ENCODE peak calls at places on chromosomes 2 and 18, in six cellular contexts. G, L, A, D, V and Q are unnamed samples.

GRCh38 chr2:204900487-204900886 is 355.2 kb downstream of the PARD3B start:
- DNase-seq in A (no peak), D (no peak), V (no peak), G (no peak), L (no peak), Q (no peak)

GRCh38 chr2:167756427-167756826 is 491.0 kb downstream of the STK39 start:
- DNase-seq in V (no peak), D (no peak), A (no peak), G (no peak), L (no peak), Q (no peak)

GRCh38 chr2:65710779-65711295 is 278.4 kb upstream of the SPRED2 start:
- DNase-seq in V (no peak), L (no peak), A (no peak), D (no peak), G (no peak), Q (peak)

GRCh38 chr2:149375801-149376349 is 45.5 kb downstream of the LYPD6 start:
- DNase-seq in V (no peak), A (no peak), D (no peak), G (no peak), L (no peak), Q (no peak)

GRCh38 chr2:513981-514706 is 163.1 kb downstream of the TMEM18 start:
- DNase-seq in L (no peak), D (no peak), V (no peak), A (no peak), G (no peak), Q (no peak)

GRCh38 chr2:168801961-168802824 is at the start of gene NOSTRIN:
- DNase-seq in V (no peak), D (no peak), A (peak), G (no peak), L (no peak), Q (peak)

GRCh38 chr2:239943571-239943970 is 81.6 kb downstream of the NDUFA10 start:
- DNase-seq in G (no peak), L (no peak), D (no peak), A (no peak), V (no peak), Q (no peak)

GRCh38 chr2:235347691-235348090 is 146.2 kb upstream of the AGAP1 start:
- DNase-seq in V (no peak), L (no peak), D (no peak), A (no peak), G (no peak), Q (no peak)

GRCh38 chr2:235563056-235563777 is 69.4 kb downstream of the AGAP1 start:
- DNase-seq in D (no peak), A (no peak), G (no peak), V (no peak), L (no peak), Q (no peak)

GRCh38 chr18:10530852-10531251 is 5.0 kb downstream of the NAPG start:
- DNase-seq in L (no peak), D (peak), A (no peak), G (no peak), V (no peak), Q (peak)

GRCh38 chr2:214896287-214896686 is 86.8 kb upstream of the BARD1 start:
- DNase-seq in V (no peak), A (no peak), L (no peak), G (no peak), D (no peak), Q (no peak)

GRCh38 chr2:226618544-226618874 is 181.1 kb downstream of the IRS1 start:
- DNase-seq in L (no peak), D (no peak), V (no peak), G (no peak), A (no peak), Q (no peak)

GRCh38 chr2:205438241-205438640 is 244.1 kb upstream of the NRP2 start:
- DNase-seq in D (no peak), A (no peak), L (no peak), V (no peak), G (no peak), Q (no peak)

GRCh38 chr18:12585218-12585617 is 72.7 kb downstream of the SPIRE1 start:
- DNase-seq in A (no peak), V (no peak), G (no peak), L (no peak), D (no peak), Q (no peak)

GRCh38 chr2:204437334-204437733 is 107.9 kb upstream of the PARD3B start:
- DNase-seq in G (no peak), L (no peak), A (no peak), V (no peak), D (no peak), Q (no peak)

GRCh38 chr2:188333751-188334524 is 42.3 kb downstream of the GULP1 start:
- DNase-seq in D (no peak), V (no peak), G (no peak), L (no peak), A (no peak), Q (no peak)

GRCh38 chr2:37671816-37672103 is 318 bp upstream of the CDC42EP3 start:
- DNase-seq in D (no peak), A (no peak), V (no peak), L (no peak), G (no peak), Q (peak)

GRCh38 chr2:189555243-189555642 is 25.3 kb downstream of the SLC40A1 start:
- DNase-seq in L (no peak), D (no peak), A (no peak), V (no peak), G (no peak), Q (no peak)

GRCh38 chr2:231701456-231702373 is 6.6 kb upstream of the PTMA start:
- DNase-seq in V (no peak), D (no peak), G (no peak), L (no peak), A (no peak), Q (no peak)

GRCh38 chr2:3662239-3662638 is 4.2 kb downstream of the ALLC start:
- DNase-seq in D (no peak), L (no peak), V (no peak), A (no peak), G (no peak), Q (no peak)

GRCh38 chr2:215614296-215614695 is 178.4 kb upstream of the FN1 start:
- DNase-seq in A (no peak), V (no peak), L (no peak), G (no peak), D (no peak), Q (no peak)

GRCh38 chr2:30147715-30148611 is 1.2 kb downstream of the YPEL5 start:
- DNase-seq in V (peak), D (peak), A (peak), L (peak), G (peak), Q (peak)

GRCh38 chr2:226618875-226619605 is 180.6 kb downstream of the IRS1 start:
- DNase-seq in V (no peak), L (no peak), G (no peak), D (no peak), A (no peak), Q (no peak)

GRCh38 chr2:160394153-160394552 is 99.5 kb downstream of the RBMS1 start:
- DNase-seq in D (no peak), G (no peak), L (no peak), V (peak), A (no peak), Q (no peak)

GRCh38 chr2:101473581-101473910 is 1.4 kb downstream of the RFX8 start:
- DNase-seq in D (no peak), V (no peak), L (no peak), G (no peak), A (no peak), Q (no peak)

GRCh38 chr2:8534729-8535397 is 147.0 kb upstream of the ID2 start:
- DNase-seq in A (peak), G (no peak), V (no peak), D (no peak), L (no peak), Q (peak)

GRCh38 chr18:70693196-70693595 is 404.4 kb downstream of the SOCS6 start:
- DNase-seq in A (no peak), D (no peak), V (no peak), G (no peak), L (no peak), Q (peak)

GRCh38 chr2:135182190-135182589 is 130.1 kb downstream of the RAB3GAP1 start:
- DNase-seq in D (no peak), A (no peak), V (no peak), L (no peak), G (no peak), Q (no peak)